ENCODE peak calls at places on chromosomes 12 and 14, in ten cellular contexts. One of them, this sample, is unnamed.

GRCh38 chr14:103078860-103079587 is 5.0 kb upstream of the LBHD2 start:
- DNase-seq in endothelial cell: no peak
- DNase-seq in AG04450: no peak
- DNase-seq in neural crest cell: no peak
- DNase-seq in aorta: peak
- DNase-seq in hepatic stellate cell: no peak
- DNase-seq in esophagus squamous epithelium: no peak
- DNase-seq in psoas muscle: no peak
- DNase-seq in caudate nucleus: no peak
- DNase-seq in effector CD8-positive, alpha-beta T cell: no peak
- DNase-seq in this sample: no peak

GRCh38 chr14:58133739-58134138 is 18.3 kb downstream of the ARMH4 start:
- DNase-seq in endothelial cell: no peak
- DNase-seq in AG04450: peak
- DNase-seq in neural crest cell: no peak
- DNase-seq in aorta: no peak
- DNase-seq in hepatic stellate cell: peak
- DNase-seq in esophagus squamous epithelium: no peak
- DNase-seq in psoas muscle: no peak
- DNase-seq in caudate nucleus: no peak
- DNase-seq in effector CD8-positive, alpha-beta T cell: no peak
- DNase-seq in this sample: no peak

GRCh38 chr12:71871116-71871515 is 31.6 kb downstream of the TBC1D15 start:
- DNase-seq in endothelial cell: no peak
- DNase-seq in AG04450: peak
- DNase-seq in neural crest cell: no peak
- DNase-seq in aorta: no peak
- DNase-seq in hepatic stellate cell: peak
- DNase-seq in esophagus squamous epithelium: no peak
- DNase-seq in psoas muscle: no peak
- DNase-seq in caudate nucleus: no peak
- DNase-seq in effector CD8-positive, alpha-beta T cell: no peak
- DNase-seq in this sample: no peak

GRCh38 chr14:22303589-22304195 is 285.3 kb downstream of the DAD1 start:
- DNase-seq in endothelial cell: no peak
- DNase-seq in AG04450: no peak
- DNase-seq in neural crest cell: no peak
- DNase-seq in aorta: no peak
- DNase-seq in hepatic stellate cell: no peak
- DNase-seq in esophagus squamous epithelium: no peak
- DNase-seq in psoas muscle: no peak
- DNase-seq in caudate nucleus: no peak
- DNase-seq in effector CD8-positive, alpha-beta T cell: no peak
- DNase-seq in this sample: no peak

GRCh38 chr12:10018390-10018789 is 8.0 kb downstream of the CLEC12B start:
- DNase-seq in endothelial cell: no peak
- DNase-seq in AG04450: peak
- DNase-seq in neural crest cell: no peak
- DNase-seq in aorta: no peak
- DNase-seq in hepatic stellate cell: no peak
- DNase-seq in esophagus squamous epithelium: no peak
- DNase-seq in psoas muscle: no peak
- DNase-seq in caudate nucleus: no peak
- DNase-seq in effector CD8-positive, alpha-beta T cell: no peak
- DNase-seq in this sample: no peak

GRCh38 chr14:98608071-98609060 is 663.6 kb downstream of the BCL11B start:
- DNase-seq in endothelial cell: no peak
- DNase-seq in AG04450: no peak
- DNase-seq in neural crest cell: no peak
- DNase-seq in aorta: no peak
- DNase-seq in hepatic stellate cell: no peak
- DNase-seq in esophagus squamous epithelium: no peak
- DNase-seq in psoas muscle: no peak
- DNase-seq in caudate nucleus: no peak
- DNase-seq in effector CD8-positive, alpha-beta T cell: no peak
- DNase-seq in this sample: no peak

GRCh38 chr14:25042362-25043299 is 7.3 kb downstream of the STXBP6 start:
- DNase-seq in endothelial cell: peak
- DNase-seq in AG04450: no peak
- DNase-seq in neural crest cell: no peak
- DNase-seq in aorta: no peak
- DNase-seq in hepatic stellate cell: peak
- DNase-seq in esophagus squamous epithelium: no peak
- DNase-seq in psoas muscle: no peak
- DNase-seq in caudate nucleus: no peak
- DNase-seq in effector CD8-positive, alpha-beta T cell: no peak
- DNase-seq in this sample: no peak

GRCh38 chr12:27284751-27285150 is 40.7 kb downstream of the STK38L start:
- DNase-seq in endothelial cell: no peak
- DNase-seq in AG04450: no peak
- DNase-seq in neural crest cell: no peak
- DNase-seq in aorta: no peak
- DNase-seq in hepatic stellate cell: peak
- DNase-seq in esophagus squamous epithelium: no peak
- DNase-seq in psoas muscle: no peak
- DNase-seq in caudate nucleus: no peak
- DNase-seq in effector CD8-positive, alpha-beta T cell: no peak
- DNase-seq in this sample: no peak

GRCh38 chr14:102853703-102854396 is 68.6 kb upstream of the AMN start:
- DNase-seq in endothelial cell: no peak
- DNase-seq in AG04450: no peak
- DNase-seq in neural crest cell: no peak
- DNase-seq in aorta: no peak
- DNase-seq in hepatic stellate cell: no peak
- DNase-seq in esophagus squamous epithelium: no peak
- DNase-seq in psoas muscle: no peak
- DNase-seq in caudate nucleus: no peak
- DNase-seq in effector CD8-positive, alpha-beta T cell: no peak
- DNase-seq in this sample: no peak

GRCh38 chr12:121390856-121391255 is 9.1 kb upstream of the RNF34 start:
- DNase-seq in endothelial cell: no peak
- DNase-seq in AG04450: no peak
- DNase-seq in neural crest cell: no peak
- DNase-seq in aorta: no peak
- DNase-seq in hepatic stellate cell: no peak
- DNase-seq in esophagus squamous epithelium: no peak
- DNase-seq in psoas muscle: no peak
- DNase-seq in caudate nucleus: no peak
- DNase-seq in effector CD8-positive, alpha-beta T cell: no peak
- DNase-seq in this sample: no peak

This sample was measured in NT2/D1.